ENCODE peak calls at places on chromosome 7, in eight cellular contexts. M is K562, K is hepatocyte, S is kidney, E is body of pancreas, T is transverse colon, A is A549, Y is suprapubic skin. I is an unnamed sample. For H3K4me1, the result is how much of the 10 kb centered on the place peaks cover.

GRCh38 chr7:151139071-151139521 is 28.4 kb downstream of the GBX1 start:
- DNase-seq in E (no peak), T (peak), S (peak), K (no peak), Y (no peak), M (no peak), A (no peak), I (peak)

GRCh38 chr7:74193913-74194312 is 15.9 kb upstream of the LAT2 start:
- DNase-seq in E (no peak), A (no peak), Y (no peak), T (no peak), M (no peak), K (no peak), S (no peak), I (no peak)

GRCh38 chr7:135283959-135284638 is 50.5 kb downstream of the STRA8 start:
- DNase-seq in E (no peak), K (no peak), T (no peak), Y (no peak), A (no peak), S (no peak), M (no peak), I (no peak)

GRCh38 chr7:87047-87446 is 105.3 kb upstream of the FAM20C start:
- DNase-seq in T (no peak), S (no peak), E (no peak), K (peak), Y (no peak), A (no peak), M (no peak), I (no peak)

GRCh38 chr7:148042935-148043334 is 547.6 kb upstream of the C7orf33 start:
- DNase-seq in K (no peak), T (no peak), Y (no peak), A (no peak), S (no peak), E (no peak), M (no peak), I (no peak)

GRCh38 chr7:127844707-127845331 is 186.4 kb downstream of the LRRC4 start:
- DNase-seq in S (no peak), A (no peak), M (peak), E (peak), T (peak), Y (no peak), K (peak), I (no peak)

GRCh38 chr7:24573008-24573553 is at the start of gene PALS2:
- DNase-seq in S (peak), E (peak), Y (peak), T (peak), A (peak), K (peak), M (peak), I (peak)

GRCh38 chr7:134932707-134933370 is 53.5 kb upstream of the AGBL3 start:
- DNase-seq in S (peak), M (no peak), K (no peak), T (peak), Y (no peak), E (no peak), A (no peak), I (no peak)

GRCh38 chr7:108000875-108001758 is 1.8 kb downstream of the LAMB1 start:
- DNase-seq in S (peak), E (peak), M (no peak), K (peak), A (peak), T (peak), Y (peak), I (peak)

GRCh38 chr7:30519122-30519521 is 14.5 kb upstream of the GGCT start:
- DNase-seq in M (no peak), K (no peak), A (no peak), T (no peak), S (no peak), Y (no peak), E (no peak), I (peak)

GRCh38 chr7:104011829-104012228 is 22.4 kb upstream of the RELN start:
- DNase-seq in T (no peak), Y (no peak), A (no peak), K (no peak), S (no peak), E (no peak), M (no peak), I (no peak)

GRCh38 chr7:107972986-107973385 is 30.0 kb downstream of the LAMB1 start:
- DNase-seq in M (no peak), Y (no peak), K (no peak), S (no peak), A (no peak), T (no peak), E (no peak), I (no peak)

GRCh38 chr7:112877671-112878460 is 87.7 kb upstream of the TMEM168 start:
- DNase-seq in Y (no peak), A (no peak), T (no peak), M (no peak), E (no peak), K (no peak), S (no peak), I (no peak)

GRCh38 chr7:135338151-135338550 is 104.5 kb downstream of the STRA8 start:
- DNase-seq in Y (no peak), E (no peak), A (no peak), S (no peak), M (no peak), K (no peak), T (no peak), I (no peak)

GRCh38 chr7:137462074-137462715 is 118.7 kb upstream of the PTN start:
- DNase-seq in A (no peak), E (no peak), S (no peak), M (no peak), K (no peak), T (no peak), Y (no peak), I (no peak)

GRCh38 chr7:85851571-85852193 is 664.8 kb upstream of the SEMA3D start:
- DNase-seq in S (no peak), A (peak), T (no peak), K (peak), Y (no peak), M (no peak), E (no peak), I (peak)

GRCh38 chr7:116180302-116180701 is 30.0 kb upstream of the TES start:
- DNase-seq in T (no peak), E (peak), Y (no peak), S (no peak), A (peak), M (peak), K (peak), I (peak)

GRCh38 chr7:137772748-137773147 is 74.0 kb downstream of the DGKI start:
- DNase-seq in T (no peak), K (no peak), A (no peak), E (no peak), M (no peak), Y (no peak), S (no peak), I (no peak)

GRCh38 chr7:41885078-41885477 is 182.2 kb upstream of the INHBA start:
- DNase-seq in T (no peak), A (no peak), E (no peak), Y (no peak), M (no peak), K (no peak), S (no peak), I (no peak)

GRCh38 chr7:45033261-45033930 is 33.4 kb downstream of the CCM2 start:
- DNase-seq in M (no peak), A (no peak), K (no peak), T (no peak), E (no peak), Y (no peak), S (no peak), I (no peak)

GRCh38 chr7:31890198-31890597 is 180.0 kb downstream of the PDE1C start:
- DNase-seq in K (no peak), T (peak), A (no peak), Y (no peak), E (peak), S (no peak), M (no peak), I (no peak)

GRCh38 chr7:36904101-36904500 is 179.8 kb upstream of the AOAH start:
- DNase-seq in Y (no peak), T (no peak), M (no peak), S (no peak), E (no peak), A (no peak), K (no peak), I (no peak)

GRCh38 chr7:133746847-133747246 is 380.3 kb upstream of the LRGUK start:
- DNase-seq in E (no peak), K (no peak), A (no peak), T (no peak), S (no peak), M (no peak), Y (no peak), I (peak)

GRCh38 chr7:92590711-92591310 is 621 bp upstream of the FAM133B start:
- DNase-seq in Y (no peak), M (no peak), A (no peak), E (no peak), K (no peak), T (no peak), S (peak), I (no peak)

GRCh38 chr7:131370523-131370968 is 42.9 kb downstream of the MKLN1 start:
- DNase-seq in M (no peak), A (no peak), Y (no peak), T (no peak), S (no peak), E (no peak), K (peak), I (peak)

GRCh38 chr7:112462236-112462635 is 12.0 kb downstream of the IFRD1 start:
- DNase-seq in T (peak), M (no peak), A (no peak), Y (no peak), K (peak), S (no peak), E (peak), I (no peak)

DNA sequence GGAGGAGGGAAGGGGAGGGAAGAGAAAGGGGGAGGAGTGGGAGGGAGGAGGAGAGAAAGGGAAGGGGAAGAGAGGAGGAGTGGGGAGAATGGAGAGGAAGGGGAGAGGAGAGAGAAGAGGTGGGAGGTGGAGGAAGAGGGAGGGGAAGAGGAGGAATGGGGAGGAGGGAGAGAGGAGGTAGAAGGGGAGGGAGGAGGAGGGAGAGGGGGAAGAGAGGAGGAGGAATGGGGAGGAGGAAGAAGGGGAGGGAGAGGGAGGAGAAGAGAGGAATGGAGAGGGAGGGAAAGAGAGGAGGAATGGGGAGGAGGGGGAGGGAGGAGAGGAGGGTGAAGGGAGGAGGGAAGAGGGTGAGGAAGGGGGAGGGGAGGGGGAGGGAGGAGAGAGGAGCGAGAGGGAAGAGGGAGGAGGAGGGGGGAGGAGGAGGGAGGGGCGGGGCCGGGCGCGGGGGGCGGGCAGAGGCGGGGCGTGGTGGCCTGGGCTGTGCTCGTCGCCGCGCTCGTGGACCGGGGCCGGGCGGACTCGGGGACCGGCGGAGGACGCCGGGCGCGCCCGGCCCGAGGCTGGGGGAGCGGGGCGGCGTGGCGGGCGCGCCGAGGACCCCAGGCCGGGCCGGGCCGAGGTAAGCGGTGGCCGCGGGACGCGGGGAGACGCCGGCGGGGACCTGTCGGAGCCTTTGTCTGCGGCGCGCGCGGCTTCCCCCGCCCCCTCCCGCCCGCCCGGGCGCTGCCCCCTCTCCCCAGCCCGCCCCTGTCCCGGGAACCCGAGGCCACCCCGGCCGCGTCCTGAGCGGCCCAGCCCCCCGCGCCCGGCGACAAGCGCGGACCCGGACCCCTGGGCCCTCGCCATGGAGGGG is at the start of gene SLC29A4:
- DNase-seq in A (no peak), M (peak), E (peak), K (peak), S (no peak), Y (no peak), T (peak), I (peak)
- H3K4me3 ChIP-seq in A (peak), M (peak), E (peak), K (peak), S (no peak), Y (peak), T (peak), I (peak)

GRCh38 chr7:156533964-156534363 is 106.6 kb upstream of the RNF32 start:
- DNase-seq in E (no peak), S (no peak), T (no peak), M (no peak), A (no peak), Y (no peak), K (no peak), I (no peak)
- H3K4me1 ChIP-seq in E (under half), S (under half), T (under half), M (under half), A (under half), Y (under half), K (under half), I (under half)

GRCh38 chr7:39299695-39300094 is 266.5 kb upstream of the YAE1 start:
- DNase-seq in A (no peak), E (no peak), S (no peak), Y (no peak), M (no peak), K (no peak), T (no peak), I (no peak)
- TF ChIP-seq CTCF in A (no peak), E (no peak), S (no peak), Y (no peak), M (no peak), K (no peak), T (no peak), I (no peak)

DNA sequence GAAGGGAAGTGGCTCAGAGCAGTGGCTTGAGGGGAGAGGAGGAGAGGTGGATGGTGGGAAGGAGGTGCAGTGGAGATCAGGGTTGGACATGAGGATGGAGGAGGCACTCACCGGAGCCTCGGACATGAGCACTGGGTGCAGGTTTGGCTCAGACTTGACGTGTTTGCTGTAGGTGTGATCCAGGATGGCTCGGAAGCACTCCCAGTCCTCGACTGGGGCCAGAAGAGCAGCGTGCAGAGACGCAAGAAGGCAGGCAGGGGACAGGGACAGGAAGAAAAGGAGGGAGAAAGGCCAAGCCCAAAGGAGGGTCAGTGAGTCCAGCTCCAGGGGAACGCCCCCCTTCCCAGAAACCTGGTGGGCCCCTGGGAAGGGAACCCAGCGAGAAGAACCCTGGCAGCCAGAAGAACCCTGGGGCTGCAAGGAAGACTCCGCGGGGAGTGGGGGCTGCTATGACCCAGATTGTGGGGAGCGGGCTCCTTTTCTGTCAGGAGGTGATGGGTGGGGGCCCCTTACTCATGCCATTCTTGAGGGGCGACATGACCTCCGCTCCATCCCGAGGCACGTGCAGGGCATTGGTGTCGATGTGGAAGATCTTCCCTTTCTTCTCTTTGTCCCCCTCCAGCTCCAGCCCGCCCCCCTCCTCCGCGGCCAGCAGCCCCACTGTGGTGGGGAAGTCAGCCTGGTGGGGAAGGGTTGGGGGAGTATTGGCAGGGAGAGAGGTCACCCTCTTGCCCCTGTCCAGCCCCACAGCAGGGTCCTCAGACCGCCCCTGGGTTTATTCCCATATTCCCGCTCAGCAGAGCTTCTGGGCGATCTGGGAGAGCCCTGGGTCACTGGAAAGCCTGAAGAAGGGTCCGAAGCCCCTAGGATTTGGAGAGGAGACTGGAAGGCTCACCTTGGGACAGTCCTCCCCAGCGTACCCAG is 1.1 kb downstream of the ACTL6B start:
- DNase-seq in Y (no peak), M (no peak), K (no peak), T (no peak), S (no peak), A (no peak), E (no peak), I (no peak)
- H3K4me3 ChIP-seq in Y (no peak), M (no peak), K (no peak), T (no peak), S (no peak), A (no peak), E (no peak), I (no peak)

GRCh38 chr7:55550838-55551537 is 21.3 kb downstream of the VOPP1 start:
- DNase-seq in S (peak), A (no peak), M (no peak), E (no peak), Y (no peak), K (peak), T (no peak), I (peak)

GRCh38 chr7:55550010-55550409 is 22.3 kb downstream of the VOPP1 start:
- DNase-seq in M (no peak), E (peak), S (peak), T (peak), Y (no peak), K (no peak), A (no peak), I (no peak)

GRCh38 chr7:55553087-55553345 is 19.3 kb downstream of the VOPP1 start:
- DNase-seq in M (no peak), S (no peak), Y (no peak), A (no peak), K (no peak), T (no peak), E (no peak), I (no peak)

GRCh38 chr7:55554055-55554454 is 18.2 kb downstream of the VOPP1 start:
- DNase-seq in E (no peak), K (no peak), Y (no peak), M (peak), T (no peak), S (no peak), A (no peak), I (no peak)

DNA sequence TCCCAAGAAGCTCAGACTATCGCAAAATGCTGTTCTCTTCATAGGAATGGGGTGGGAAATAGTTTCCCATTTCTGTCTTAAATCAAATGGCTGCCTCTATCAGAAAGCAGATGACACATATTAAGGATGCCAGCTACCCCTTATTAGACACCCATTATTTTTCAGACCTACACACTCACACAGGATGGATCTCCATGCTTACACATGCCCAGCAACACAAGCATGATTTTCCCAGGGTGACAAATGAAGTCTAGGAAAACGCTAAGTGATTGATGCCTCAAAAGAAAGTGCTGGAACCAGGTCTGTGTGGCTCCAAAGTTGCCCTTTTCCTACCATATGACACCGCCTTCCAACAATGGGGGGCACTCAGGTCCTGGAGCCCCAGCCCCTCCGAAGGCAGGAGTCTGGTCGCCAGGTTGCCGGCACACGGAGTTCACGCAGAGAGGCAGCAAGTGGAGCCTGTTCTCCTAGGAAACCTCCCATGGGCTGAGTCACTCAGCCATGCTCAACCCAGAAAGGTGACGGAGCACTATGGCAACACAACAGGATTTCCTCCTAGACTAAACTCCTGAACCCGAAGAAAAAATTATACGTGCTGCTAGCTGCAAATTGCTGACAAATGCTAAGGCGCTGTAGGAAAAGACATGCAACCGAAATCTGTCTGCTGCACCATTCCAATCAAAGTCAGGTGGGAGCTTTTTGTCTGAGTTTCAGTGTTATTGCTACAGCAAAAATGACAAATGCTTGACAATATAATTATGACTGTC is 19.8 kb downstream of the VOPP1 start:
- DNase-seq in A (no peak), E (peak), M (no peak), S (peak), K (peak), T (peak), Y (no peak), I (no peak)
- H3K4me1 ChIP-seq in A (under half), E (under half), M (under half), S (under half), K (under half), T (half or more), Y (half or more), I (under half)

GRCh38 chr7:80047032-80047431 is 87.6 kb upstream of the GNAI1 start:
- DNase-seq in T (no peak), M (no peak), E (no peak), Y (no peak), S (no peak), K (no peak), A (no peak), I (no peak)

GRCh38 chr7:80053098-80053497 is 81.5 kb upstream of the GNAI1 start:
- DNase-seq in A (no peak), Y (no peak), K (peak), T (no peak), S (no peak), E (peak), M (no peak), I (no peak)

GRCh38 chr7:80044796-80045195 is 89.8 kb upstream of the GNAI1 start:
- DNase-seq in A (no peak), T (no peak), S (no peak), K (no peak), M (no peak), Y (no peak), E (no peak), I (no peak)

GRCh38 chr7:80047856-80048459 is 86.7 kb upstream of the GNAI1 start:
- DNase-seq in Y (no peak), T (no peak), K (no peak), A (peak), S (no peak), M (no peak), E (no peak), I (no peak)
- TF ChIP-seq CTCF in Y (no peak), T (no peak), K (peak), A (peak), S (no peak), M (no peak), E (peak), I (no peak)

GRCh38 chr7:2409745-2410414 is 6.5 kb downstream of the CHST12 start:
- DNase-seq in M (no peak), K (no peak), T (no peak), A (no peak), S (no peak), Y (no peak), E (no peak), I (no peak)
- H3K4me3 ChIP-seq in M (no peak), K (no peak), T (no peak), A (no peak), S (no peak), Y (no peak), E (no peak), I (no peak)

GRCh38 chr7:123717689-123718088 is 31.1 kb downstream of the WASL start:
- DNase-seq in A (no peak), M (no peak), E (no peak), Y (no peak), S (no peak), T (no peak), K (no peak), I (no peak)
- H3K4me1 ChIP-seq in A (half or more), M (under half), E (under half), Y (under half), S (under half), T (under half), K (under half), I (under half)

GRCh38 chr7:28300488-28300887 is 111.8 kb upstream of the CREB5 start:
- DNase-seq in M (no peak), S (no peak), E (no peak), Y (no peak), K (no peak), T (no peak), A (no peak), I (no peak)

GRCh38 chr7:28296571-28297483 is 115.5 kb upstream of the CREB5 start:
- DNase-seq in A (peak), S (no peak), M (peak), E (no peak), T (peak), Y (no peak), K (peak), I (peak)

GRCh38 chr7:28297821-28298439 is 114.4 kb upstream of the CREB5 start:
- DNase-seq in A (no peak), S (no peak), T (no peak), M (no peak), K (no peak), E (no peak), Y (no peak), I (no peak)

GRCh38 chr7:28299556-28299955 is 112.8 kb upstream of the CREB5 start:
- DNase-seq in S (no peak), E (no peak), T (no peak), Y (no peak), K (no peak), A (no peak), M (no peak), I (no peak)

GRCh38 chr7:28298870-28299484 is 113.3 kb upstream of the CREB5 start:
- DNase-seq in E (peak), S (no peak), Y (no peak), A (peak), T (no peak), K (peak), M (no peak), I (peak)
- TF ChIP-seq CTCF in E (peak), S (peak), Y (peak), A (peak), T (peak), K (peak), M (peak), I (peak)

I was measured in Caco-2.